ENCODE peak calls at places on chromosomes 4 and X, in seven cellular contexts. D is WERI-Rb-1, E is cardiac muscle cell, G is non-pigmented ciliary epithelial cell, A is iPS-NIHi11, Y is fibroblast of mammary gland, W is D341Med. M is an unnamed sample.
A peak's percentile ranks its signal among the peaks of the same experiment; 100 is the strongest.

GRCh38 chr4:53067125-53067802 is 205.1 kb downstream of the RASL11B start:
- DNase-seq in D (no peak), E (no peak), A (no peak), G (no peak), W (no peak), Y (no peak), M (no peak)

GRCh38 chr4:96347582-96347981 is 507.7 kb downstream of the PDHA2 start:
- DNase-seq in E (no peak), Y (no peak), W (no peak), G (peak; percentile 36), D (no peak), A (no peak), M (no peak)

GRCh38 chr4:7817877-7818675 is 121.6 kb downstream of the AFAP1 start:
- DNase-seq in E (peak; percentile 79), G (no peak), Y (no peak), W (peak; percentile 80), A (no peak), D (no peak), M (peak; percentile 97)

GRCh38 chr4:4720671-4721070 is 138.8 kb upstream of the MSX1 start:
- DNase-seq in G (no peak), E (no peak), A (no peak), W (peak; percentile 76), D (peak; percentile 24), Y (no peak), M (peak; percentile 68)

GRCh38 chr4:38174811-38175210 is 214.6 kb downstream of the PTTG2 start:
- DNase-seq in A (no peak), Y (peak; percentile 52), G (no peak), D (no peak), E (no peak), W (no peak), M (no peak)

GRCh38 chr4:137609693-137610450 is 77.6 kb upstream of the PCDH18 start:
- DNase-seq in A (peak; percentile 14), Y (peak; percentile 39), W (no peak), E (peak; percentile 74), D (no peak), G (no peak), M (no peak)

GRCh38 chr4:41561241-41561640 is 23.3 kb downstream of the LIMCH1 start:
- DNase-seq in E (no peak), G (no peak), W (no peak), D (no peak), A (no peak), Y (no peak), M (no peak)

GRCh38 chr4:111018231-111018630 is 395.4 kb upstream of the PITX2 start:
- DNase-seq in A (no peak), D (no peak), W (no peak), G (no peak), E (no peak), Y (no peak), M (no peak)

GRCh38 chrX:133838761-133839676 is 146.4 kb downstream of the GPC3 start:
- DNase-seq in Y (peak; percentile 45), A (peak; percentile 45), W (peak; percentile 43), G (no peak), D (peak; percentile 35), E (peak; percentile 53), M (peak; percentile 44)

GRCh38 chr4:12409507-12410190 is 981.0 kb upstream of the HS3ST1 start:
- DNase-seq in E (peak; percentile 86), Y (peak; percentile 69), G (peak; percentile 15), A (no peak), W (peak; percentile 12), D (no peak), M (no peak)

GRCh38 chr4:94409375-94409679 is 42.4 kb upstream of the PDLIM5 start:
- DNase-seq in G (no peak), E (no peak), D (no peak), Y (no peak), A (no peak), W (no peak), M (no peak)

GRCh38 chr4:113476800-113477199 is 284.7 kb downstream of the CAMK2D start:
- DNase-seq in G (no peak), D (no peak), W (no peak), E (no peak), Y (peak; percentile 64), A (no peak), M (no peak)

GRCh38 chrX:112512509-112512908 is 167.2 kb downstream of the LHFPL1 start:
- DNase-seq in W (no peak), D (peak; percentile 26), G (no peak), A (peak; percentile 4), E (no peak), Y (no peak), M (peak; percentile 11)

GRCh38 chr4:20251061-20251795 is 477 bp upstream of the SLIT2 start:
- DNase-seq in Y (no peak), E (peak; percentile 38), D (no peak), G (no peak), W (no peak), A (no peak), M (no peak)

GRCh38 chrX:139738581-139738980 is 30.6 kb upstream of the MCF2 start:
- DNase-seq in D (no peak), Y (peak; percentile 29), A (peak; percentile 10), G (no peak), E (peak; percentile 2), W (no peak), M (no peak)

GRCh38 chr4:89486042-89486441 is 178.4 kb upstream of the GPRIN3 start:
- DNase-seq in E (peak; percentile 70), D (no peak), G (no peak), W (peak; percentile 25), A (no peak), Y (peak; percentile 67), M (no peak)

GRCh38 chr4:56227301-56227835 is 159.9 kb downstream of the AASDH start:
- DNase-seq in D (no peak), Y (no peak), G (no peak), A (no peak), E (no peak), W (no peak), M (no peak)

GRCh38 chr4:133565379-133565778 is 416.3 kb downstream of the PCDH10 start:
- DNase-seq in D (no peak), E (peak; percentile 79), W (no peak), Y (peak; percentile 2), G (peak; percentile 44), A (peak; percentile 7), M (no peak)

GRCh38 chrX:45006002-45006800 is 133.2 kb downstream of the KDM6A start:
- DNase-seq in Y (peak; percentile 25), E (no peak), G (no peak), A (no peak), D (no peak), W (no peak), M (no peak)

GRCh38 chr4:123580981-123581664 is 184.5 kb downstream of the SPRY1 start:
- DNase-seq in G (no peak), E (no peak), Y (no peak), D (peak; percentile 13), W (no peak), A (no peak), M (peak; percentile 9)

GRCh38 chrX:15816886-15817285 is 26.6 kb downstream of the ZRSR2 start:
- DNase-seq in G (no peak), Y (no peak), D (no peak), A (no peak), W (no peak), E (peak; percentile 31), M (no peak)

GRCh38 chr4:26459054-26459755 is 31.1 kb downstream of the CCKAR start:
- DNase-seq in Y (peak; percentile 78), E (peak; percentile 80), W (peak; percentile 68), A (peak; percentile 81), G (peak; percentile 56), D (no peak), M (no peak)

GRCh38 chrX:43969504-43970501 is 3.4 kb downstream of the NDP start:
- DNase-seq in W (no peak), E (peak; percentile 50), G (no peak), D (no peak), Y (peak; percentile 76), A (peak; percentile 15), M (no peak)

GRCh38 chr4:39947963-39948362 is 29.7 kb downstream of the PDS5A start:
- DNase-seq in E (no peak), A (no peak), Y (no peak), D (no peak), G (no peak), W (no peak), M (no peak)

GRCh38 chr4:112975567-112976355 is 73.7 kb upstream of the ANK2 start:
- DNase-seq in Y (no peak), W (no peak), A (no peak), E (no peak), G (no peak), D (no peak), M (no peak)

GRCh38 chrX:84469226-84469625 is 33.0 kb downstream of the HDX start:
- DNase-seq in Y (peak; percentile 64), D (no peak), G (peak; percentile 30), A (no peak), W (no peak), E (peak; percentile 41), M (peak; percentile 28)

GRCh38 chr4:176792348-176793059 is at the start of gene VEGFC:
- DNase-seq in W (peak; percentile 86), Y (peak; percentile 70), E (peak; percentile 85), A (peak; percentile 82), G (no peak), D (peak; percentile 76), M (peak; percentile 75)

GRCh38 chrX:100647739-100648138 is 3.7 kb downstream of the SRPX2 start:
- DNase-seq in D (no peak), A (no peak), G (no peak), Y (no peak), E (peak; percentile 32), W (no peak), M (no peak)

GRCh38 chrX:33128048-33128805 is 83.1 kb downstream of the DMD start:
- DNase-seq in D (peak; percentile 41), Y (no peak), E (no peak), W (no peak), A (no peak), G (no peak), M (no peak)

GRCh38 chr4:7993671-7994070 is 54.0 kb upstream of the AFAP1 start:
- DNase-seq in D (no peak), A (no peak), W (no peak), Y (no peak), G (no peak), E (no peak), M (no peak)

GRCh38 chrX:110992611-110993010 is 103.4 kb upstream of the PAK3 start:
- DNase-seq in A (peak; percentile 46), E (peak; percentile 27), D (peak; percentile 33), G (no peak), W (peak; percentile 31), Y (peak; percentile 21), M (peak; percentile 10)

GRCh38 chrX:109889289-109890006 is 113.5 kb upstream of the TMEM164 start:
- DNase-seq in D (no peak), Y (peak; percentile 42), E (peak; percentile 54), A (peak; percentile 9), W (no peak), G (no peak), M (no peak)

GRCh38 chr4:6362896-6363295 is 93.2 kb downstream of the WFS1 start:
- DNase-seq in E (peak; percentile 55), G (no peak), D (no peak), W (no peak), A (peak; percentile 85), Y (peak; percentile 20), M (no peak)